ENCODE peak calls at places on chromosomes 1 and 21, in nine cellular contexts. N is PC-3, S is fibroblast of lung, B is OCI-LY7, J is lower leg skin, H is thoracic aorta, W is GM10248, U is MM.1S, C is fibroblast of mammary gland. D is an unnamed sample.

GRCh38 chr1:112894561-112895011 is 61.4 kb downstream of the SLC16A1 start:
- DNase-seq in N (no peak), S (no peak), B (no peak), J (no peak), H (no peak), W (no peak), U (no peak), C (no peak), D (no peak)

GRCh38 chr1:220511785-220512184 is 16.2 kb upstream of the MARK1 start:
- DNase-seq in N (peak; percentile 37), S (no peak), B (no peak), J (no peak), H (no peak), W (no peak), U (no peak), C (no peak), D (peak; percentile 12)

GRCh38 chr1:13540871-13541270 is 27.1 kb upstream of the LRRC38 start:
- DNase-seq in N (no peak), S (no peak), B (no peak), J (no peak), H (no peak), W (no peak), U (no peak), C (no peak), D (no peak)

GRCh38 chr1:181608951-181609350 is 125.6 kb downstream of the CACNA1E start:
- DNase-seq in N (no peak), S (no peak), B (no peak), J (no peak), H (no peak), W (no peak), U (no peak), C (no peak), D (no peak)

GRCh38 chr21:45154511-45155508 is 80.4 kb downstream of the ADARB1 start:
- DNase-seq in N (no peak), S (peak; percentile 66), B (no peak), J (peak; percentile 11), H (no peak), W (no peak), U (no peak), C (peak; percentile 46), D (peak; percentile 91)

GRCh38 chr1:88088481-88088880 is 595.6 kb upstream of the PKN2 start:
- DNase-seq in N (no peak), S (no peak), B (no peak), J (no peak), H (no peak), W (no peak), U (no peak), C (no peak), D (peak; percentile 18)

GRCh38 chr1:158283965-158284364 is 5.8 kb upstream of the CD1C start:
- DNase-seq in N (no peak), S (no peak), B (peak; percentile 28), J (no peak), H (no peak), W (peak; percentile 26), U (no peak), C (no peak), D (no peak)

GRCh38 chr1:13799502-13800283 is 99.7 kb downstream of the PRDM2 start:
- DNase-seq in N (peak; percentile 14), S (no peak), B (no peak), J (peak; percentile 43), H (no peak), W (no peak), U (no peak), C (no peak), D (no peak)

GRCh38 chr1:40421694-40422384 is 28.4 kb upstream of the ZFP69B start:
- DNase-seq in N (peak; percentile 55), S (peak; percentile 62), B (no peak), J (no peak), H (no peak), W (no peak), U (no peak), C (peak; percentile 49), D (no peak)

GRCh38 chr1:181208076-181208475 is 119.6 kb downstream of the IER5 start:
- DNase-seq in N (no peak), S (no peak), B (no peak), J (no peak), H (no peak), W (no peak), U (no peak), C (no peak), D (no peak)

GRCh38 chr1:168636642-168637111 is 60.3 kb downstream of the XCL1 start:
- DNase-seq in N (peak; percentile 59), S (peak; percentile 68), B (no peak), J (peak; percentile 60), H (peak; percentile 31), W (no peak), U (peak; percentile 70), C (peak; percentile 60), D (no peak)

GRCh38 chr21:25640671-25641292 is 1.7 kb downstream of the JAM2 start:
- DNase-seq in N (no peak), S (no peak), B (no peak), J (no peak), H (no peak), W (no peak), U (no peak), C (no peak), D (no peak)

GRCh38 chr21:44489962-44490361 is 34.7 kb downstream of the LRRC3 start:
- DNase-seq in N (no peak), S (no peak), B (no peak), J (no peak), H (no peak), W (no peak), U (no peak), C (no peak), D (no peak)

GRCh38 chr1:76759950-76760349 is 107.3 kb upstream of the ST6GALNAC5 start:
- DNase-seq in N (no peak), S (peak; percentile 61), B (no peak), J (no peak), H (no peak), W (no peak), U (no peak), C (peak; percentile 16), D (peak; percentile 25)

GRCh38 chr1:110686188-110686587 is 11.4 kb upstream of the KCNA3 start:
- DNase-seq in N (no peak), S (no peak), B (peak; percentile 31), J (no peak), H (no peak), W (no peak), U (no peak), C (no peak), D (no peak)
- TF ChIP-seq CTCF in N (no peak), S (no peak), B (peak; percentile 59), J (no peak), H (no peak), W (peak; percentile 20), U (peak; percentile 21), C (no peak), D (no peak)

GRCh38 chr1:30197959-30198760 is 525.2 kb downstream of the MATN1 start:
- DNase-seq in N (no peak), S (no peak), B (no peak), J (no peak), H (no peak), W (no peak), U (no peak), C (no peak), D (no peak)

GRCh38 chr1:30198805-30199403 is 524.5 kb downstream of the MATN1 start:
- DNase-seq in N (no peak), S (no peak), B (no peak), J (no peak), H (no peak), W (no peak), U (no peak), C (no peak), D (no peak)

GRCh38 chr1:30201015-30201414 is 522.4 kb downstream of the MATN1 start:
- DNase-seq in N (no peak), S (no peak), B (no peak), J (no peak), H (no peak), W (no peak), U (no peak), C (no peak), D (no peak)

GRCh38 chr1:30200161-30200560 is 523.2 kb downstream of the MATN1 start:
- DNase-seq in N (no peak), S (no peak), B (no peak), J (no peak), H (no peak), W (no peak), U (no peak), C (no peak), D (no peak)

DNA sequence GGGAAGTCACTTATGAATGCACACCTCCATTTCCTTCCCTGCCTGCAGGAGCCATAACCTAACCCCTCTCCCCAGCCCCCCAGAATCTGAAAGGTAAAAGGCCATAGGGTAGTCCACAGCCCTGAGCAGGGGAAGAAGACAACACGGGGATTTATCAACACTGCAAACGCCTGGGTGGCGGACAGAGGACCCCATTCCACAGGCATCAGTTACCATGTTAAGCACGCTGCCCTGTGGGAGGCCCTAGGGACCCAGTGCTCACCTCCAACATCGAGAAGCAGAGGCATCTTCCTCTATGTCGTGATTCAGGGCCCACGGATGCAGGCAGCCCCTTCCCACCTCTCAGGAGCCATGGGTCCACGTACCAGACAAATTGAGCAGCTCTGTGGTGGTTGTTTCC is 523.8 kb downstream of the MATN1 start:
- DNase-seq in N (no peak), S (no peak), B (no peak), J (no peak), H (no peak), W (no peak), U (no peak), C (no peak), D (no peak)
- TF ChIP-seq CTCF in N (no peak), S (no peak), B (no peak), J (no peak), H (no peak), W (no peak), U (no peak), C (no peak), D (no peak)

GRCh38 chr1:204751883-204752687 is 66.5 kb upstream of the LRRN2 start:
- DNase-seq in N (no peak), S (no peak), B (no peak), J (peak; percentile 23), H (no peak), W (no peak), U (no peak), C (no peak), D (no peak)
- TF ChIP-seq CTCF in N (no peak), S (no peak), B (no peak), J (no peak), H (no peak), W (no peak), U (no peak), C (no peak), D (no peak)

DNA sequence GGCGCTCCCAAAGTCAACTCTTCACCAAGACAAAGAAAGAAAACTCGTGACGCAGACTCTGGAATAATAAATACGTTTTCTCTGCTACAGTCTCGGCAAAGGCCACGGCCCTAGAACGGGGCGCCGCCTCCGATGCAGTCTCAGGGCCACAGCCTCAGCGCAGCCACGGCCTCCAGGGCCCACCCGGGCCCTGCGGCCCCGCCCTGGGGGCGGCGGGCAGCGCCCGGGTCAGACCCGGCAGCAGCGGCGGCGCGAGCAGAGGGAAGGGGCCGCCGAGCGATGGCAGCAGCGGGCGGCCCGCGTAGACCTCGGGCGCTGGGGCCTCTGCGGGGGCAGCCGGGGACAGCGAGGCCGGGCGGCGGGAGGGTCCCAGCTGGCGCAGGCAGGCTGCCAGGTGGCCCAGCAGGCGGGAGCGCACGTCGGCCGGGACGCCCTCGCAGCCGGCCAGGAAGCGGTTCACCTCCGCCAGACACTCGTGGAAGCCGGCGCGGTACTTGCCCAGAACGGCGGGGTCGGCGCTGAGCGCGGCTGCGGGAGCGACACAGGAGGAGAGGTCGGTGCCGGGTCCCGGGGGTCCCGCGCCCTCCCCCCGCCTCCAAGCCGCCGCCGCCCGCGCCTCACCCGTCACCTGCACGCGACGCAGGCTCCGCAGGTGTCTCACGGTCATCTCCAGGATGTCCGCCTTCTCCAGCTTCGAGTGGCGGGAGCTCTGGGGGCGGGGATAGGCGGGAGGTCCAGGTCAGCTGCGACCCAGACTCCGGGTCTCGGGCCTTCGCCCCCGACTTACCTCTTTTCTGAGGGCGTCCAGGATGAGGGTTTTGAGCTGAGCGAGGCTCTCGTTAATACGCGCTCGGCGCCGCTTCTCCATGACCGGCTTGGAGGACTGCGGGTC is 746 bp downstream of the HES4 start:
- DNase-seq in N (peak; percentile 65), S (peak; percentile 57), B (no peak), J (no peak), H (no peak), W (no peak), U (no peak), C (peak; percentile 25), D (peak; percentile 38)
- TF ChIP-seq CTCF in N (no peak), S (no peak), B (no peak), J (no peak), H (no peak), W (no peak), U (no peak), C (no peak), D (no peak)